ENCODE peak calls at places on chromosomes 11 and 22, in nine cellular contexts. A, T, G, E, M, I, V, C and X are unnamed samples.

GRCh38 chr11:58654079-58654907 is 31.8 kb downstream of the CNTF start:
- DNase-seq in A (peak; percentile 88), T (peak; percentile 69), G (peak; percentile 92), E (peak; percentile 68), M (peak; percentile 67), I (no peak), V (peak; percentile 82), C (peak; percentile 67), X (peak; percentile 82)

GRCh38 chr22:29831186-29831921 is 6.7 kb downstream of the ASCC2 start:
- DNase-seq in A (no peak), T (no peak), G (no peak), E (no peak), M (no peak), I (no peak), V (no peak), C (no peak), X (no peak)

GRCh38 chr11:419248-420005 is 4.6 kb upstream of the SIGIRR start:
- DNase-seq in A (no peak), T (no peak), G (no peak), E (no peak), M (no peak), I (no peak), V (peak; percentile 1), C (no peak), X (no peak)

GRCh38 chr11:10455637-10456487 is 798 bp downstream of the AMPD3 start:
- DNase-seq in A (no peak), T (peak; percentile 66), G (peak; percentile 93), E (peak; percentile 26), M (peak; percentile 52), I (peak; percentile 25), V (peak; percentile 30), C (peak; percentile 66), X (no peak)

GRCh38 chr11:1852885-1853284 is at the start of gene LSP1:
- DNase-seq in A (no peak), T (no peak), G (no peak), E (no peak), M (no peak), I (peak; percentile 59), V (no peak), C (peak; percentile 78), X (no peak)

GRCh38 chr11:113446938-113447337 is 28.3 kb downstream of the DRD2 start:
- DNase-seq in A (no peak), T (peak; percentile 26), G (no peak), E (no peak), M (no peak), I (no peak), V (no peak), C (no peak), X (no peak)

GRCh38 chr22:42544686-42545085 is 9.1 kb upstream of the SERHL2 start:
- DNase-seq in A (no peak), T (no peak), G (peak; percentile 74), E (no peak), M (no peak), I (no peak), V (no peak), C (no peak), X (no peak)

GRCh38 chr11:104892723-104893511 is 5.3 kb downstream of the CASP12 start:
- DNase-seq in A (no peak), T (no peak), G (no peak), E (no peak), M (no peak), I (no peak), V (no peak), C (no peak), X (no peak)

GRCh38 chr11:3341298-3341697 is 37.6 kb downstream of the ZNF195 start:
- DNase-seq in A (peak; percentile 26), T (peak; percentile 40), G (peak; percentile 77), E (peak; percentile 18), M (no peak), I (no peak), V (peak; percentile 68), C (peak; percentile 64), X (no peak)

GRCh38 chr11:44058275-44058674 is 7.8 kb upstream of the ACCS start:
- DNase-seq in A (no peak), T (no peak), G (no peak), E (no peak), M (no peak), I (no peak), V (no peak), C (no peak), X (no peak)
- TF ChIP-seq CTCF in A (no peak), T (no peak), G (no peak), E (no peak), M (no peak), I (no peak), V (no peak), C (no peak), X (no peak)

GRCh38 chr22:48827904-48828555 is 999.6 kb downstream of the BRD1 start:
- DNase-seq in A (no peak), T (no peak), G (no peak), E (no peak), M (no peak), I (no peak), V (peak; percentile 46), C (no peak), X (no peak)

GRCh38 chr22:48826546-48826945 is 1001.1 kb downstream of the BRD1 start:
- DNase-seq in A (no peak), T (no peak), G (no peak), E (no peak), M (no peak), I (no peak), V (no peak), C (no peak), X (peak; percentile 25)

GRCh38 chr22:48829908-48830307 is 997.8 kb downstream of the BRD1 start:
- DNase-seq in A (no peak), T (no peak), G (no peak), E (no peak), M (no peak), I (no peak), V (no peak), C (no peak), X (no peak)

GRCh38 chr22:48827228-48827810 is 1000.4 kb downstream of the BRD1 start:
- DNase-seq in A (no peak), T (no peak), G (no peak), E (no peak), M (no peak), I (no peak), V (no peak), C (no peak), X (peak; percentile 17)

GRCh38 chr22:48828688-48829087 is 999.0 kb downstream of the BRD1 start:
- DNase-seq in A (no peak), T (no peak), G (no peak), E (no peak), M (no peak), I (no peak), V (no peak), C (no peak), X (peak; percentile 21)
- TF ChIP-seq CTCF in A (no peak), T (no peak), G (no peak), E (no peak), M (no peak), I (no peak), V (no peak), C (no peak), X (no peak)

GRCh38 chr11:111459506-111460270 is 52.5 kb downstream of the BTG4 start:
- DNase-seq in A (no peak), T (no peak), G (peak; percentile 35), E (no peak), M (no peak), I (no peak), V (no peak), C (no peak), X (no peak)
- TF ChIP-seq CTCF in A (no peak), T (no peak), G (peak; percentile 13), E (peak; percentile 10), M (no peak), I (no peak), V (no peak), C (no peak), X (no peak)

GRCh38 chr11:128205796-128206195 is 381.6 kb downstream of the ETS1 start:
- DNase-seq in A (peak; percentile 28), T (no peak), G (no peak), E (no peak), M (no peak), I (no peak), V (no peak), C (no peak), X (no peak)
- TF ChIP-seq CTCF in A (no peak), T (no peak), G (no peak), E (no peak), M (no peak), I (no peak), V (no peak), C (no peak), X (no peak)

DNA sequence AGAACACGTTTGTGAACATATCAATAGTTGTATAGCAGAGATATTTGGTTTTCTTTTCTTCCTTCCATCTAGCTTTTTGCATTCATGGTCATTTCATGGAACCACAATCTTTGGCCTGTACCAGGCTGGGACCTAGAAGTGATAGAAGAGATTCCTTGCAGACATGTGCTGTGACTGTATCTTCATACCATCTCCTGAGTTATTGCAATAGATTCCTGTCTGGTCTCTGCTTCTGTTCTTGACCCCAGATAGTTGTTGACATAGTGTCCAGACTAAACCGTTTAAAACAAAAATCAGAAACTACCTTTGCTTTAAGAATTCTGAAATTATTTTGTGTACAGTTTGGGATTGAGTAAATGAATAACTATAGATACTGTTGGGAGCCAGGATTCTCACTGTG is 16.8 kb downstream of the PANX1 start:
- DNase-seq in A (no peak), T (no peak), G (no peak), E (no peak), M (no peak), I (no peak), V (no peak), C (no peak), X (no peak)
- TF ChIP-seq CTCF in A (no peak), T (no peak), G (no peak), E (no peak), M (no peak), I (no peak), V (no peak), C (no peak), X (no peak)

GRCh38 chr11:21169639-21170038 is 500.3 kb downstream of the NELL1 start:
- DNase-seq in A (no peak), T (no peak), G (no peak), E (no peak), M (no peak), I (no peak), V (no peak), C (no peak), X (no peak)
- TF ChIP-seq CTCF in A (no peak), T (no peak), G (no peak), E (no peak), M (no peak), I (no peak), V (no peak), C (no peak), X (no peak)